ENCODE peak calls at places on chromosomes 4 and X, in six cellular contexts. One of them, this sample, is unnamed.

GRCh38 chr4:13990596-13991589 is 363.4 kb upstream of the BOD1L1 start:
- DNase-seq in progenitor cell of endocrine pancreas: no peak
- DNase-seq in Right ventricle myocardium superior: no peak
- DNase-seq in GM12865: no peak
- DNase-seq in Daoy: no peak
- DNase-seq in coronary artery: no peak
- DNase-seq in this sample: no peak

GRCh38 chr4:106717094-106717493 is 319.0 kb downstream of the DKK2 start:
- DNase-seq in Right ventricle myocardium superior: no peak
- DNase-seq in GM12865: no peak
- DNase-seq in coronary artery: no peak
- DNase-seq in progenitor cell of endocrine pancreas: no peak
- DNase-seq in Daoy: no peak
- DNase-seq in this sample: no peak

GRCh38 chrX:116667760-116668159 is 205.0 kb upstream of the CT83 start:
- DNase-seq in coronary artery: no peak
- DNase-seq in progenitor cell of endocrine pancreas: no peak
- DNase-seq in GM12865: no peak
- DNase-seq in Right ventricle myocardium superior: no peak
- DNase-seq in Daoy: no peak
- DNase-seq in this sample: no peak

GRCh38 chrX:37580080-37580479 is 8.6 kb downstream of the LANCL3 start:
- DNase-seq in GM12865: no peak
- DNase-seq in coronary artery: no peak
- DNase-seq in Daoy: no peak
- DNase-seq in Right ventricle myocardium superior: no peak
- DNase-seq in progenitor cell of endocrine pancreas: no peak
- DNase-seq in this sample: no peak

GRCh38 chr4:53055274-53055673 is 193.2 kb downstream of the RASL11B start:
- DNase-seq in GM12865: no peak
- DNase-seq in progenitor cell of endocrine pancreas: no peak
- DNase-seq in coronary artery: no peak
- DNase-seq in Daoy: peak; percentile 71
- DNase-seq in Right ventricle myocardium superior: no peak
- DNase-seq in this sample: no peak

GRCh38 chr4:30719363-30720020 is 677 bp upstream of the PCDH7 start:
- DNase-seq in progenitor cell of endocrine pancreas: no peak
- DNase-seq in coronary artery: peak; percentile 91
- DNase-seq in GM12865: no peak
- DNase-seq in Right ventricle myocardium superior: peak; percentile 63
- DNase-seq in Daoy: peak; percentile 21
- DNase-seq in this sample: no peak

GRCh38 chrX:74520291-74520690 is 94.1 kb downstream of the RLIM start:
- DNase-seq in progenitor cell of endocrine pancreas: no peak
- DNase-seq in GM12865: no peak
- DNase-seq in Right ventricle myocardium superior: no peak
- DNase-seq in Daoy: no peak
- DNase-seq in coronary artery: no peak
- DNase-seq in this sample: no peak

GRCh38 chr4:173794662-173795061 is 264.6 kb upstream of the HAND2 start:
- DNase-seq in GM12865: no peak
- DNase-seq in coronary artery: no peak
- DNase-seq in Right ventricle myocardium superior: no peak
- DNase-seq in progenitor cell of endocrine pancreas: no peak
- DNase-seq in Daoy: peak; percentile 13
- DNase-seq in this sample: no peak

GRCh38 chr4:112378858-112379257 is 81.7 kb downstream of the ALPK1 start:
- DNase-seq in GM12865: peak; percentile 9
- DNase-seq in progenitor cell of endocrine pancreas: no peak
- DNase-seq in Right ventricle myocardium superior: no peak
- DNase-seq in Daoy: no peak
- DNase-seq in coronary artery: no peak
- DNase-seq in this sample: no peak

GRCh38 chr4:150251752-150252190 is 173.5 kb downstream of the DCLK2 start:
- DNase-seq in coronary artery: no peak
- DNase-seq in progenitor cell of endocrine pancreas: no peak
- DNase-seq in Daoy: no peak
- DNase-seq in Right ventricle myocardium superior: no peak
- DNase-seq in GM12865: no peak
- DNase-seq in this sample: no peak

GRCh38 chrX:53280703-53281320 is 572 bp downstream of the IQSEC2 start:
- DNase-seq in Daoy: peak; percentile 48
- DNase-seq in GM12865: no peak
- DNase-seq in coronary artery: no peak
- DNase-seq in Right ventricle myocardium superior: peak; percentile 85
- DNase-seq in progenitor cell of endocrine pancreas: no peak
- DNase-seq in this sample: no peak

GRCh38 chrX:926070-926469 is 286.4 kb downstream of the CRLF2 start:
- DNase-seq in progenitor cell of endocrine pancreas: no peak
- DNase-seq in Daoy: no peak
- DNase-seq in Right ventricle myocardium superior: no peak
- DNase-seq in coronary artery: no peak
- DNase-seq in GM12865: no peak
- DNase-seq in this sample: no peak

GRCh38 chrX:46381630-46382029 is 163.6 kb downstream of the ZNF674 start:
- DNase-seq in progenitor cell of endocrine pancreas: no peak
- DNase-seq in Right ventricle myocardium superior: no peak
- DNase-seq in GM12865: peak; percentile 47
- DNase-seq in Daoy: peak; percentile 2
- DNase-seq in coronary artery: no peak
- DNase-seq in this sample: no peak

GRCh38 chr4:100803751-100804150 is 285.9 kb upstream of the EMCN start:
- DNase-seq in coronary artery: no peak
- DNase-seq in progenitor cell of endocrine pancreas: no peak
- DNase-seq in Daoy: no peak
- DNase-seq in Right ventricle myocardium superior: no peak
- DNase-seq in GM12865: no peak
- DNase-seq in this sample: no peak

GRCh38 chrX:135345328-135345645 is 36.0 kb downstream of the ETDC start:
- DNase-seq in Daoy: peak; percentile 79
- DNase-seq in Right ventricle myocardium superior: peak; percentile 57
- DNase-seq in coronary artery: no peak
- DNase-seq in progenitor cell of endocrine pancreas: no peak
- DNase-seq in GM12865: no peak
- DNase-seq in this sample: no peak

GRCh38 chr4:106316773-106317409 is 541 bp downstream of the AIMP1 start:
- DNase-seq in progenitor cell of endocrine pancreas: no peak
- DNase-seq in Daoy: no peak
- DNase-seq in coronary artery: no peak
- DNase-seq in Right ventricle myocardium superior: no peak
- DNase-seq in GM12865: peak; percentile 8
- DNase-seq in this sample: no peak

GRCh38 chr4:181684310-181684709 is 558.9 kb upstream of the TENM3 start:
- DNase-seq in Daoy: no peak
- DNase-seq in progenitor cell of endocrine pancreas: no peak
- DNase-seq in Right ventricle myocardium superior: no peak
- DNase-seq in GM12865: no peak
- DNase-seq in coronary artery: no peak
- DNase-seq in this sample: no peak

GRCh38 chrX:153948847-153949819 is 4.7 kb upstream of the RENBP start:
- DNase-seq in Right ventricle myocardium superior: no peak
- DNase-seq in progenitor cell of endocrine pancreas: no peak
- DNase-seq in coronary artery: no peak
- DNase-seq in Daoy: no peak
- DNase-seq in GM12865: no peak
- DNase-seq in this sample: no peak

GRCh38 chrX:40877869-40878268 is 142.5 kb upstream of the MED14 start:
- DNase-seq in Right ventricle myocardium superior: no peak
- DNase-seq in Daoy: no peak
- DNase-seq in GM12865: peak; percentile 35
- DNase-seq in progenitor cell of endocrine pancreas: no peak
- DNase-seq in coronary artery: no peak
- DNase-seq in this sample: no peak

GRCh38 chrX:52574416-52575275 is 57.8 kb upstream of the XAGE1B start:
- DNase-seq in Daoy: peak; percentile 47
- DNase-seq in coronary artery: no peak
- DNase-seq in Right ventricle myocardium superior: no peak
- DNase-seq in progenitor cell of endocrine pancreas: no peak
- DNase-seq in GM12865: peak; percentile 55
- DNase-seq in this sample: no peak

GRCh38 chr4:123588631-123589223 is 192.1 kb downstream of the SPRY1 start:
- DNase-seq in progenitor cell of endocrine pancreas: no peak
- DNase-seq in Right ventricle myocardium superior: no peak
- DNase-seq in GM12865: peak; percentile 72
- DNase-seq in coronary artery: no peak
- DNase-seq in Daoy: peak; percentile 69
- DNase-seq in this sample: no peak

GRCh38 chr4:2068566-2068965 is 9.4 kb downstream of the NAT8L start:
- DNase-seq in Right ventricle myocardium superior: no peak
- DNase-seq in progenitor cell of endocrine pancreas: no peak
- DNase-seq in GM12865: no peak
- DNase-seq in coronary artery: no peak
- DNase-seq in Daoy: no peak
- DNase-seq in this sample: no peak

GRCh38 chrX:31550169-31550568 is 478.3 kb upstream of the FTHL17 start:
- DNase-seq in coronary artery: no peak
- DNase-seq in Daoy: no peak
- DNase-seq in GM12865: no peak
- DNase-seq in Right ventricle myocardium superior: no peak
- DNase-seq in progenitor cell of endocrine pancreas: no peak
- DNase-seq in this sample: no peak

GRCh38 chrX:150934453-150934852 is 36.0 kb upstream of the CD99L2 start:
- DNase-seq in Right ventricle myocardium superior: no peak
- DNase-seq in progenitor cell of endocrine pancreas: no peak
- DNase-seq in Daoy: peak; percentile 29
- DNase-seq in coronary artery: no peak
- DNase-seq in GM12865: no peak
- DNase-seq in this sample: no peak

GRCh38 chr4:6701371-6701770 is 7.7 kb downstream of the S100P start:
- DNase-seq in coronary artery: no peak
- DNase-seq in GM12865: no peak
- DNase-seq in progenitor cell of endocrine pancreas: no peak
- DNase-seq in Daoy: peak; percentile 31
- DNase-seq in Right ventricle myocardium superior: no peak
- DNase-seq in this sample: no peak

GRCh38 chr4:23337292-23337691 is 552.6 kb downstream of the PPARGC1A start:
- DNase-seq in Right ventricle myocardium superior: no peak
- DNase-seq in progenitor cell of endocrine pancreas: no peak
- DNase-seq in coronary artery: no peak
- DNase-seq in GM12865: no peak
- DNase-seq in Daoy: no peak
- DNase-seq in this sample: no peak

GRCh38 chr4:88043001-88043400 is 35.6 kb downstream of the PKD2 start:
- DNase-seq in GM12865: no peak
- DNase-seq in Daoy: no peak
- DNase-seq in Right ventricle myocardium superior: no peak
- DNase-seq in coronary artery: no peak
- DNase-seq in progenitor cell of endocrine pancreas: no peak
- DNase-seq in this sample: no peak

GRCh38 chr4:138689182-138689546 is 326.4 kb upstream of the NOCT start:
- DNase-seq in progenitor cell of endocrine pancreas: no peak
- DNase-seq in Daoy: no peak
- DNase-seq in GM12865: no peak
- DNase-seq in Right ventricle myocardium superior: no peak
- DNase-seq in coronary artery: no peak
- DNase-seq in this sample: no peak

GRCh38 chr4:113159901-113160545 is 110.6 kb downstream of the ANK2 start:
- DNase-seq in coronary artery: no peak
- DNase-seq in Right ventricle myocardium superior: no peak
- DNase-seq in GM12865: no peak
- DNase-seq in Daoy: no peak
- DNase-seq in progenitor cell of endocrine pancreas: no peak
- DNase-seq in this sample: no peak

GRCh38 chr4:18042754-18043153 is 21.2 kb upstream of the LCORL start:
- DNase-seq in Daoy: no peak
- DNase-seq in Right ventricle myocardium superior: no peak
- DNase-seq in progenitor cell of endocrine pancreas: no peak
- DNase-seq in coronary artery: no peak
- DNase-seq in GM12865: peak; percentile 9
- DNase-seq in this sample: no peak

GRCh38 chrX:155056877-155057792 is 13.8 kb downstream of the CMC4 start:
- DNase-seq in coronary artery: peak; percentile 79
- DNase-seq in GM12865: peak; percentile 72
- DNase-seq in Daoy: peak; percentile 54
- DNase-seq in progenitor cell of endocrine pancreas: peak; percentile 31
- DNase-seq in Right ventricle myocardium superior: peak; percentile 71
- DNase-seq in this sample: no peak

GRCh38 chr4:87038837-87039715 is 104.3 kb downstream of the AFF1 start:
- DNase-seq in GM12865: peak; percentile 47
- DNase-seq in progenitor cell of endocrine pancreas: peak; percentile 25
- DNase-seq in Daoy: peak; percentile 85
- DNase-seq in Right ventricle myocardium superior: peak; percentile 65
- DNase-seq in coronary artery: peak; percentile 92
- DNase-seq in this sample: peak; percentile 15

GRCh38 chrX:12971282-12972003 is 3.5 kb upstream of the TMSB4X start:
- DNase-seq in coronary artery: no peak
- DNase-seq in progenitor cell of endocrine pancreas: no peak
- DNase-seq in Right ventricle myocardium superior: peak; percentile 56
- DNase-seq in Daoy: no peak
- DNase-seq in GM12865: peak; percentile 72
- DNase-seq in this sample: no peak

GRCh38 chr4:2794707-2795557 is 2.0 kb downstream of the SH3BP2 start:
- DNase-seq in coronary artery: peak; percentile 78
- DNase-seq in progenitor cell of endocrine pancreas: no peak
- DNase-seq in GM12865: no peak
- DNase-seq in Daoy: peak; percentile 74
- DNase-seq in Right ventricle myocardium superior: peak; percentile 88
- DNase-seq in this sample: no peak

GRCh38 chrX:134761788-134762187 is 103.5 kb upstream of the PLAC1 start:
- DNase-seq in coronary artery: no peak
- DNase-seq in Daoy: no peak
- DNase-seq in Right ventricle myocardium superior: no peak
- DNase-seq in progenitor cell of endocrine pancreas: no peak
- DNase-seq in GM12865: peak; percentile 26
- DNase-seq in this sample: no peak

GRCh38 chrX:51876441-51876840 is 17.0 kb upstream of the MAGED1 start:
- DNase-seq in Right ventricle myocardium superior: no peak
- DNase-seq in progenitor cell of endocrine pancreas: no peak
- DNase-seq in coronary artery: no peak
- DNase-seq in GM12865: no peak
- DNase-seq in Daoy: no peak
- DNase-seq in this sample: no peak

GRCh38 chr4:168486961-168487820 is 6.9 kb upstream of the DDX60L start:
- DNase-seq in Right ventricle myocardium superior: no peak
- DNase-seq in Daoy: peak; percentile 61
- DNase-seq in coronary artery: no peak
- DNase-seq in GM12865: no peak
- DNase-seq in progenitor cell of endocrine pancreas: no peak
- DNase-seq in this sample: no peak

GRCh38 chrX:9643807-9644206 is 121.8 kb downstream of the GPR143 start:
- DNase-seq in Right ventricle myocardium superior: no peak
- DNase-seq in coronary artery: no peak
- DNase-seq in progenitor cell of endocrine pancreas: no peak
- DNase-seq in GM12865: no peak
- DNase-seq in Daoy: no peak
- DNase-seq in this sample: no peak

This sample was measured in GOT3.